ENCODE peak calls at places on chromosomes 3 and 15, in seven cellular contexts. N is PC-3, A is mammary epithelial cell, D is aorta, X is lung, W is fibroblast of lung, S is mesenchymal stem cell. K is an unnamed sample.

GRCh38 chr3:81726132-81726531 is 35.3 kb downstream of the GBE1 start:
- DNase-seq in W (peak; percentile 46), A (no peak), X (no peak), S (peak; percentile 82), D (no peak), N (peak; percentile 59), K (no peak)

GRCh38 chr3:151034303-151034702 is 51.2 kb upstream of the MED12L start:
- DNase-seq in A (no peak), X (no peak), W (no peak), N (no peak), D (no peak), S (no peak), K (no peak)

GRCh38 chr3:147554332-147554731 is 145.2 kb downstream of the ZIC1 start:
- DNase-seq in A (no peak), N (no peak), X (no peak), S (no peak), D (no peak), W (no peak), K (no peak)

GRCh38 chr3:39505866-39506738 is 38.6 kb downstream of the MOBP start:
- DNase-seq in X (no peak), W (no peak), A (no peak), S (no peak), N (no peak), D (no peak), K (no peak)

GRCh38 chr3:97835761-97836160 is 13.9 kb downstream of the CRYBG3 start:
- DNase-seq in W (peak; percentile 82), S (no peak), D (no peak), X (no peak), N (no peak), A (peak; percentile 69), K (no peak)

GRCh38 chr3:194824676-194825075 is 139.0 kb downstream of the FAM43A start:
- DNase-seq in A (no peak), D (no peak), N (peak; percentile 70), S (no peak), X (no peak), W (peak; percentile 81), K (peak; percentile 41)

GRCh38 chr15:32649336-32649735 is 7.8 kb downstream of the SCG5 start:
- DNase-seq in A (no peak), N (peak; percentile 46), X (no peak), W (no peak), D (no peak), S (peak; percentile 46), K (peak; percentile 54)

GRCh38 chr15:90001683-90002427 is 731 bp downstream of the ZNF710 start:
- DNase-seq in S (peak; percentile 81), A (peak; percentile 59), N (peak; percentile 43), X (peak; percentile 59), D (peak; percentile 83), W (peak; percentile 66), K (peak; percentile 77)

GRCh38 chr15:66481107-66481856 is 16.3 kb downstream of the SNAPC5 start:
- DNase-seq in D (no peak), S (no peak), X (no peak), W (peak; percentile 66), N (peak; percentile 84), A (peak; percentile 91), K (no peak)

GRCh38 chr3:127131625-127132170 is 61.2 kb upstream of the PRR23E start:
- DNase-seq in X (no peak), D (no peak), N (no peak), S (no peak), W (no peak), A (no peak), K (no peak)

GRCh38 chr15:29687204-29687768 is 135.0 kb downstream of the TJP1 start:
- DNase-seq in W (no peak), X (no peak), S (no peak), A (no peak), D (no peak), N (peak; percentile 30), K (no peak)

GRCh38 chr3:169954142-169954756 is 12.4 kb upstream of the SEC62 start:
- DNase-seq in D (no peak), X (no peak), S (no peak), N (no peak), W (no peak), A (no peak), K (no peak)

GRCh38 chr3:129745253-129745652 is 138.8 kb upstream of the PLXND1 start:
- DNase-seq in A (no peak), N (no peak), D (no peak), X (no peak), W (peak; percentile 70), S (peak; percentile 61), K (peak; percentile 73)

GRCh38 chr3:157436583-157437300 is at the start of gene PTX3:
- DNase-seq in D (peak; percentile 54), W (peak; percentile 92), N (peak; percentile 90), A (peak; percentile 71), S (peak; percentile 92), X (peak; percentile 57), K (peak; percentile 91)

GRCh38 chr3:17070560-17070959 is 185.8 kb downstream of the PLCL2 start:
- DNase-seq in W (peak; percentile 11), X (no peak), D (no peak), A (no peak), N (peak; percentile 87), S (peak; percentile 29), K (no peak)

GRCh38 chr3:162547321-162547720 is 1050.7 kb downstream of the OTOL1 start:
- DNase-seq in A (no peak), X (no peak), W (no peak), N (no peak), D (no peak), S (no peak), K (no peak)

GRCh38 chr15:96804754-96805153 is 474.3 kb downstream of the NR2F2 start:
- DNase-seq in S (no peak), D (no peak), W (no peak), X (no peak), A (no peak), N (no peak), K (no peak)

GRCh38 chr3:52521881-52522650 is 11.6 kb downstream of the NT5DC2 start:
- DNase-seq in D (peak; percentile 43), S (no peak), N (no peak), A (no peak), X (no peak), W (no peak), K (no peak)

GRCh38 chr3:107241217-107241616 is 136.0 kb upstream of the CCDC54 start:
- DNase-seq in A (peak; percentile 71), N (peak; percentile 74), X (peak; percentile 55), D (peak; percentile 60), W (peak; percentile 21), S (peak; percentile 49), K (peak; percentile 56)

GRCh38 chr3:122977645-122978466 is 49.7 kb downstream of the SEMA5B start:
- DNase-seq in X (peak; percentile 66), D (peak; percentile 89), A (peak; percentile 53), N (peak; percentile 61), W (peak; percentile 89), S (peak; percentile 70), K (peak; percentile 72)

GRCh38 chr3:78737988-78738387 is 1029.8 kb downstream of the ROBO1 start:
- DNase-seq in W (peak; percentile 22), D (no peak), X (no peak), A (peak; percentile 46), S (peak; percentile 11), N (peak; percentile 18), K (no peak)

GRCh38 chr15:45641374-45641778 is 6.5 kb downstream of the SQOR start:
- DNase-seq in A (peak; percentile 93), X (peak; percentile 64), D (no peak), S (peak; percentile 98), N (peak; percentile 90), W (peak; percentile 72), K (peak; percentile 89)

GRCh38 chr3:37729119-37729518 is 132.6 kb upstream of the CTDSPL start:
- DNase-seq in N (no peak), D (no peak), W (peak; percentile 17), S (peak; percentile 7), X (no peak), A (peak; percentile 9), K (no peak)

GRCh38 chr3:10757821-10758130 is 58.3 kb upstream of the SLC6A11 start:
- DNase-seq in X (no peak), D (no peak), N (peak; percentile 90), W (peak; percentile 3), S (no peak), A (no peak), K (no peak)

GRCh38 chr3:11509175-11510000 is 134.3 kb downstream of the VGLL4 start:
- DNase-seq in S (peak; percentile 98), W (peak; percentile 95), D (peak; percentile 87), X (peak; percentile 52), N (peak; percentile 58), A (no peak), K (peak; percentile 89)

DNA sequence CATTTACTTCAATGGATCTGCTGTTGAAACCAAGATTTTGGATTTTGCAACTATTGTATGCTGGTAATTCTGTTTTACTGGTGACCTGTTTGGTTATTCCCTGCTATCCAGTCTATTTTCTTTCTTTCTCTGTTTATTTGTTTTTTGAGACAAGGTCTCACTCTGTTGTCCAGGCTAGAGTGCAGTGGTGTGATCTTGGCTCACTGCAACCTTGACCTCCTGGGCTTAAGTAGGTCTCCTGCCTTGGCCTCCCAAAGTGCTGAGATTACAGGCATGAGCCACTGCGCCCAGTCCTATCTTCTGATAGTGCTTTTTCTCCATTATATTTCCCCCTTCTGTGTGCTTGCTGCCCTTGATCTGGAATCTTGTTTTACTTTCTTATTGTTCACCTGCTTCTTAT is 15.6 kb downstream of the USP13 start:
- DNase-seq in W (no peak), X (no peak), A (no peak), D (no peak), S (no peak), N (no peak), K (no peak)
- H3K4me1 ChIP-seq in W (peaks cover 2% of the 10 kb centered on the region), X (peaks cover 25% of the 10 kb centered on the region), A (no peaks in the 10 kb centered on the region), D (no peaks in the 10 kb centered on the region), S (peaks cover 12% of the 10 kb centered on the region), N (peaks cover 20% of the 10 kb centered on the region), K (peaks cover 20% of the 10 kb centered on the region)

GRCh38 chr15:80607288-80607980 is 87.7 kb upstream of the ABHD17C start:
- DNase-seq in N (no peak), A (no peak), X (no peak), W (no peak), D (no peak), S (no peak), K (no peak)

GRCh38 chr15:80609111-80609510 is 86.0 kb upstream of the ABHD17C start:
- DNase-seq in A (no peak), N (no peak), D (no peak), S (no peak), W (no peak), X (no peak), K (no peak)

GRCh38 chr15:80611543-80612080 is 83.5 kb upstream of the ABHD17C start:
- DNase-seq in W (no peak), S (no peak), A (no peak), N (no peak), X (no peak), D (no peak), K (no peak)

GRCh38 chr15:80608688-80609087 is 86.4 kb upstream of the ABHD17C start:
- DNase-seq in N (no peak), X (no peak), S (no peak), W (no peak), A (peak; percentile 46), D (no peak), K (no peak)

GRCh38 chr15:80609512-80609946 is 85.6 kb upstream of the ABHD17C start:
- DNase-seq in N (peak; percentile 9), A (no peak), D (no peak), W (peak; percentile 51), S (no peak), X (no peak), K (peak; percentile 25)
- H3K4me1 ChIP-seq in N (peaks cover 2% of the 10 kb centered on the region), A (peaks cover 25% of the 10 kb centered on the region), D (no peaks in the 10 kb centered on the region), W (no peaks in the 10 kb centered on the region), S (no peaks in the 10 kb centered on the region), X (no peaks in the 10 kb centered on the region), K (peaks cover 35% of the 10 kb centered on the region)

GRCh38 chr3:31948255-31948654 is 32.8 kb downstream of the OSBPL10 start:
- DNase-seq in S (no peak), N (no peak), D (no peak), A (no peak), W (no peak), X (no peak), K (no peak)
- H3K4me1 ChIP-seq in S (no peaks in the 10 kb centered on the region), N (peaks cover 8% of the 10 kb centered on the region), D (no peaks in the 10 kb centered on the region), A (peaks cover 13% of the 10 kb centered on the region), W (peaks cover 3% of the 10 kb centered on the region), X (no peaks in the 10 kb centered on the region), K (peaks cover 16% of the 10 kb centered on the region)

GRCh38 chr3:125054436-125055164 is 1.2 kb downstream of the HEG1 start:
- DNase-seq in D (no peak), A (peak; percentile 43), S (peak; percentile 89), X (no peak), W (peak; percentile 53), N (peak; percentile 38), K (peak; percentile 78)
- H3K4me1 ChIP-seq in D (peaks cover 12% of the 10 kb centered on the region), A (peaks cover 67% of the 10 kb centered on the region), S (peaks cover 20% of the 10 kb centered on the region), X (peaks cover 37% of the 10 kb centered on the region), W (peaks cover 27% of the 10 kb centered on the region), N (peaks cover 55% of the 10 kb centered on the region), K (peaks cover 47% of the 10 kb centered on the region)

K was measured in adipocyte.